ENCODE peak calls at places on chromosomes 13 and 19, in eight cellular contexts. H, L, G, O, Z, N, E and C are unnamed samples.

GRCh38 chr13:29165840-29166239 is 345.7 kb downstream of the MTUS2 start:
- DNase-seq in H (peak; percentile 6), L (no peak), G (no peak), O (no peak), Z (no peak), N (no peak), E (no peak), C (no peak)

GRCh38 chr19:4678881-4679379 is 8.8 kb upstream of the MYDGF start:
- DNase-seq in H (peak; percentile 94), L (peak; percentile 33), G (no peak), O (peak; percentile 99), Z (peak; percentile 47), N (no peak), E (no peak), C (no peak)

GRCh38 chr19:11699931-11700794 is 38.6 kb downstream of the ZNF823 start:
- DNase-seq in H (peak; percentile 44), L (peak; percentile 53), G (no peak), O (peak; percentile 64), Z (no peak), N (no peak), E (no peak), C (peak; percentile 44)

GRCh38 chr13:70613295-70613694 is 505.0 kb upstream of the KLHL1 start:
- DNase-seq in H (no peak), L (peak; percentile 28), G (no peak), O (no peak), Z (no peak), N (no peak), E (no peak), C (no peak)

GRCh38 chr13:24746618-24747247 is 17.2 kb upstream of the RNF17 start:
- DNase-seq in H (peak; percentile 61), L (no peak), G (no peak), O (peak; percentile 78), Z (no peak), N (no peak), E (no peak), C (no peak)

GRCh38 chr19:38395381-38396127 is 7.1 kb downstream of the SPRED3 start:
- DNase-seq in H (no peak), L (no peak), G (no peak), O (no peak), Z (no peak), N (no peak), E (no peak), C (peak; percentile 33)

GRCh38 chr13:110261166-110262081 is 45.5 kb downstream of the COL4A1 start:
- DNase-seq in H (peak; percentile 51), L (no peak), G (no peak), O (peak; percentile 68), Z (no peak), N (no peak), E (peak; percentile 59), C (no peak)

GRCh38 chr13:33945477-33945876 is 127.5 kb downstream of the RFC3 start:
- DNase-seq in H (no peak), L (no peak), G (no peak), O (no peak), Z (no peak), N (no peak), E (no peak), C (no peak)

GRCh38 chr13:113792821-113793717 is 34.0 kb downstream of the TMEM255B start:
- DNase-seq in H (no peak), L (no peak), G (no peak), O (peak; percentile 50), Z (no peak), N (no peak), E (no peak), C (no peak)

GRCh38 chr19:48470856-48471255 is 1.7 kb downstream of the CYTH2 start:
- DNase-seq in H (no peak), L (no peak), G (no peak), O (no peak), Z (no peak), N (no peak), E (no peak), C (no peak)

GRCh38 chr13:98289339-98289935 is 112.4 kb upstream of the RNF113B start:
- DNase-seq in H (no peak), L (no peak), G (no peak), O (no peak), Z (no peak), N (no peak), E (no peak), C (no peak)

GRCh38 chr19:21463449-21464105 is 41.8 kb upstream of the ZNF429 start:
- DNase-seq in H (peak; percentile 98), L (peak; percentile 33), G (peak; percentile 42), O (peak; percentile 96), Z (no peak), N (no peak), E (no peak), C (no peak)

GRCh38 chr13:100234524-100235136 is 145.7 kb downstream of the PCCA start:
- DNase-seq in H (peak; percentile 45), L (peak; percentile 46), G (no peak), O (no peak), Z (no peak), N (no peak), E (no peak), C (no peak)

DNA sequence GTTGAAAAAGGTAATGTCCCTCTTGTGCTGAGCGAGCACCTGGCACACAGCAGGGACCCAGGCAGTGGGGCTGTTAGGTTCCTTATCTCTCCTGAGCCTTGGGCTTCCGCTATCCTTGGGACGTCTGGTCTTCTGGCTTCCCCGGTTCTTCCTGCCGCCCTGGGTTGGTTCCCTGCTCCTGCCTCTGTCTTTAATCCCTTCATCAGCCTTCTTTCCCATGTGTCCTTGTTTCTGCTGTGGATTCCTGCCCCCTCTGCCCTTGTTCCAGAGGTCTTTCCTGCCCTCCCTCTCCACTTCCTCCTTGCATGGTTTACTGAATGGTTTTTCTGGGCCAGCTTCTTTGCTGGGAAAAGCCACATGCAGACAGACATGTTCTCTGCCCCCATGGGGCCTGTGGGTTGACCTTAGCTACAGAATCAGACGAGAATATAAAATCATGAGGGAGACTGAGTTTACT is 2.6 kb downstream of the EPN1 start:
- DNase-seq in H (peak; percentile 57), L (no peak), G (no peak), O (no peak), Z (no peak), N (no peak), E (no peak), C (peak; percentile 75)
- H3K4me3 ChIP-seq in H (no peak overlapping the region), L (no peak overlapping the region), G (peak overlapping the region; percentile 93), O (no peak overlapping the region), Z (no peak overlapping the region), N (no peak overlapping the region), E (peak overlapping the region; percentile 24), C (peak overlapping the region; percentile 79)

DNA sequence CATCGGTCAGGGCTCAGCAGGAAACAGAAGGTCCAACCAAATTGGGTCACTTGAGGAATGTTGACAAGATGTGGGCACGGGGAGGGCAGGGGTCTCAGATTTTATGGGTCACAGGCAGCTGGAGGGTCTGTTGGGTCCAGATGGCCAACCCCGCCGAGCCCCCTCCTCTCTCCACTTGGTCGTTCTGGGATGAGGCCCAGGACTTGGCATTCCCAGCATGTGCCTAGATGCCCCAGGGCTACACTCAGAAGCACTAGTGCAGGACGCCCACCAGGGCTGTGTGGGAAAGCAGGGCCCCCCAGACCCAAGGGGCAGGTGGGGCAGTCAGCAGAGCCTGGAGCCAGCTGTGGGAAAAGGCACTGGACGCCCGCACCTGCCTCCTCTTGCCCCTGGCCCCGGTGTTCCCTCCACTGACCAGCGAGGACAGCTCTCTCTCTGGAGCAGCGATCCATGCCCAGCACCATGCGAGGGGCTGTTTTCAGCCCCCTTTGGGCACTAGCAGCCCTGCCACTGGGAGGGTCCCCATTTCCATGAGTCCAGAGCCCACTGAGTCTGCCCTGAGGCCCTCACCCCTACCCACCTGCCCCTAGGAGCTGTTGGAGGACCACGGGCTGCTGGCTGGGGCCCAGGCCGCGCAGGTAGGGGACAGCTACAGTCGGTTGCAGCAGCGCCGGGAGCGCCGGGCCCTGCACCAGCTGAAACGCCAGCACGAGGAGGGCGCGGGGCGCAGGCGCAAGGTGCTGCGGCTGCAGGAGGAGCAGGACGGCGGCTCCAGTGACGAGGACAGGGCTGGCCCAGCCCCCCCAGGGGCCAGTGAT is 26.0 kb downstream of the DHX34 start:
- DNase-seq in H (no peak), L (no peak), G (no peak), O (peak; percentile 58), Z (no peak), N (no peak), E (no peak), C (no peak)
- H3K36me3 ChIP-seq in H (peaks cover 19% of the 10 kb centered on the region), L (peaks cover 32% of the 10 kb centered on the region), G (peaks cover 80% of the 10 kb centered on the region), O (peaks cover 51% of the 10 kb centered on the region), Z (no peaks in the 10 kb centered on the region), N (peaks cover 52% of the 10 kb centered on the region), E (peaks cover 74% of the 10 kb centered on the region), C (peaks cover 29% of the 10 kb centered on the region)

DNA sequence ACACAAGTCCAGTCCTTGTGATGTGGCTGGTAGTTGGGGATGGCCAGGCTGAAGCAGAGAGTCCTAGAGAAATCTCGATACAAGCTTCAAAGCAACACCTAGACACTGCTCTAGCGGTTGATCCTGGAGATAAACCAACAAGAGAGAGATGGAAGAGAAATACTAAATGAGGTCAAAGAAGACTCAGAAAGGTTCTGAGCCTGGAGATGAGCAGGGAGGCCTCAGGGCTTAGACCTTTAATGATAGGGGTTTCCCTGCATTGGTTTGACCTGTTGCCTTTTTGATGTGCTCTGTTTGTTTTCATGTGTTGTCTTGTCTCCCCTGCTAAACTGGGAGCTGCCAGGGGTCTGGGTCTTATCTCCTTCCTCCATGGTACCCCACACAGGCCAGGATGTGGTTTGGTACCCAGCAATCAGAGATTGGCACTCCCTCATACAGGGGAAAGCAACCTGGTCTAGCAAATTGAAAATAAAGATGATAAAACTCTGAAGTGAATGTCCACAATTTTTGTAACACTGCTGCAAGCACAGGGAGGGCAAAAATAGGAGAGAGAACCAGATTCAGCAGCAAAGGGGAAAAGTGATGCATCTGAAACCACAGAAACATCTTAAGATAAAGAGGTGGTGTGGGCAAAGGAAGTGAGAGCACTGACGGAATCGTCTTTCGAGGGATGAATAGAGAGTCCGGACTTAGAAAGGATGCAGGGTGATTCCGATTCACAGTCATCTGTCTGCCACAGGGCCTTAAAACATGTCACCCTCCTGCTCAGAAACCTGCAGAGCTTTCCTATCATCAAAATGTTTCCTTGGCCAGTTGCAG is 3.4 kb downstream of the FFAR2 start:
- DNase-seq in H (no peak), L (no peak), G (no peak), O (no peak), Z (no peak), N (no peak), E (no peak), C (no peak)
- H3K4me3 ChIP-seq in H (no peak overlapping the region), L (no peak overlapping the region), G (no peak overlapping the region), O (no peak overlapping the region), Z (no peak overlapping the region), N (no peak overlapping the region), E (no peak overlapping the region), C (no peak overlapping the region)

GRCh38 chr19:18865106-18865972 is 30.6 kb downstream of the CERS1 start:
- DNase-seq in H (no peak), L (no peak), G (no peak), O (peak; percentile 77), Z (no peak), N (no peak), E (peak; percentile 53), C (no peak)
- H3K36me3 ChIP-seq in H (peaks cover 13% of the 10 kb centered on the region), L (peaks cover 39% of the 10 kb centered on the region), G (peaks cover 74% of the 10 kb centered on the region), O (peaks cover 35% of the 10 kb centered on the region), Z (no peaks in the 10 kb centered on the region), N (peaks cover 50% of the 10 kb centered on the region), E (peaks cover 76% of the 10 kb centered on the region), C (peaks cover 26% of the 10 kb centered on the region)